ENCODE peak calls at places on chromosome 9, in four cellular contexts. C is IMR-90, G is A549, K is K562. L is an unnamed sample.

GRCh38 chr9:135130266-135130976 is 43.0 kb downstream of the OLFM1 start:
- DNase-seq in C (no peak), G (no peak), K (peak), L (peak)

GRCh38 chr9:128499920-128500319 is 4.6 kb upstream of the GLE1 start:
- DNase-seq in C (no peak), G (no peak), K (no peak), L (no peak)

GRCh38 chr9:127366594-127366993 is 30.4 kb upstream of the SLC2A8 start:
- DNase-seq in C (no peak), G (no peak), K (no peak), L (no peak)

GRCh38 chr9:98150726-98151125 is 31.7 kb upstream of the TRIM14 start:
- DNase-seq in C (no peak), G (no peak), K (no peak), L (no peak)

GRCh38 chr9:97372580-97372979 is 39.3 kb upstream of the TDRD7 start:
- DNase-seq in C (no peak), G (no peak), K (no peak), L (no peak)

GRCh38 chr9:115202960-115203751 is 85.2 kb upstream of the TNC start:
- DNase-seq in C (peak), G (no peak), K (no peak), L (no peak)

GRCh38 chr9:134625361-134626140 is 16.1 kb upstream of the COL5A1 start:
- DNase-seq in C (peak), G (no peak), K (no peak), L (no peak)

GRCh38 chr9:126526218-126527108 is 87.3 kb upstream of the LMX1B start:
- DNase-seq in C (no peak), G (no peak), K (no peak), L (no peak)

GRCh38 chr9:132074736-132075135 is 4.9 kb downstream of the MED27 start:
- DNase-seq in C (peak), G (no peak), K (no peak), L (no peak)

GRCh38 chr9:12681620-12682019 is 11.6 kb upstream of the TYRP1 start:
- DNase-seq in C (peak), G (no peak), K (no peak), L (no peak)

DNA sequence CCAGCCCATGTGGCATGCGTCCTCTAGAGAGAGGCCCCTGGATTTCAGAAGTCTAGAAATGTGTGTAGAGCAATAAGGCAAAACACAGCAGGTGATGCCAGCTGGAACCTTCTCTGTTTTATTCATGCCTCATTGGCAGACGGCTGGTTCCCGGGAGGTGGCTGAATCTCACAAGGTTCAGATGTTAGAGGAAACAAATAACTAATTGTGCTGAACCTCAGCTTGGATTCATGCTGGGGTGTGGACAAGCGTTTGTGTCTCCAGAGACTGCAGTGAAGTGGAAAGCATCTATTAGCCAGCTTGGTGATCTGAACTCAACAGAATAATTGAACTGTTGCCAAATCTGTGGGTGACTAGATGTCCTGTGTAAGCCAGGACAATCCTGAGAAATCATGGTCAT is 131.1 kb upstream of the NR4A3 start:
- DNase-seq in C (no peak), G (no peak), K (no peak), L (no peak)
- TF ChIP-seq ELK1 in C (no peak), G (no peak), K (no peak), L (no peak)

GRCh38 chr9:73011346-73011745 is 58.5 kb upstream of the ALDH1A1 start:
- DNase-seq in C (peak), G (no peak), K (no peak), L (no peak)
- TF ChIP-seq ELK1 in C (no peak), G (no peak), K (no peak), L (no peak)

DNA sequence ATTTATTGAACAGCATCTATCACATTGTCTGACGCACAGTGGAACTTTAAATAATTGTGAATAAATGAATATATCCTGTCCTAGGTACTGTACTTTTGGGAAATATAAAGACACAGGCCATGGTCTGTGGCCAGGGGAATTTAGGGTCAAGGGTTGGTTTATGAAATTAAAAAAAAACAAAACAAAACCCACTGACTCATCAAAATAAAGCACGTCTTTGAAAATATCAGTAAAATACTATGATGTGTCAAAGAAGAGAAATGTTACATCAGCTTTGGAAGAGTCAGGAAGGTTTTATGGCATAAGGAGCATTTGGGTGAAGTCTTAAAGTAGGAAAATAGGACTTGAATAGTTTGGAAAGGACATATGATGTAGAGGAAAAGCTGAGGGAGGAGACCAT is 70.5 kb downstream of the ZNF462 start:
- DNase-seq in C (no peak), G (no peak), K (no peak), L (no peak)
- TF ChIP-seq ELK1 in C (no peak), G (no peak), K (no peak), L (no peak)

GRCh38 chr9:92463989-92464388 is 18.3 kb downstream of the ASPN start:
- DNase-seq in C (peak), G (no peak), K (no peak), L (no peak)
- TF ChIP-seq ELK1 in C (no peak), G (no peak), K (no peak), L (no peak)

GRCh38 chr9:112174223-112174964 is 703 bp downstream of the SUSD1 start:
- DNase-seq in C (peak), G (peak), K (peak), L (peak)
- TF ChIP-seq ELK1 in C (no peak), G (no peak), K (no peak), L (no peak)